ENCODE peak calls at places on chromosomes 3 and 15, in eight cellular contexts. D is GM04504, A is iris pigment epithelial cell, C is BJ, B is lung, I is GM12865, O is adrenal gland, E is psoas muscle. S is an unnamed sample.

GRCh38 chr15:38705421-38706219 is 141.0 kb upstream of the RASGRP1 start:
- DNase-seq in D (no peak), A (no peak), C (no peak), B (no peak), I (no peak), O (no peak), E (no peak), S (no peak)

GRCh38 chr3:56938545-56938944 is 121.9 kb upstream of the SPATA12 start:
- DNase-seq in D (no peak), A (no peak), C (no peak), B (no peak), I (no peak), O (no peak), E (no peak), S (no peak)

GRCh38 chr3:149971403-149972075 is 844 bp upstream of the PFN2 start:
- DNase-seq in D (peak), A (peak), C (no peak), B (peak), I (no peak), O (peak), E (peak), S (no peak)

GRCh38 chr15:70259030-70259424 is 161.3 kb upstream of the TLE3 start:
- DNase-seq in D (no peak), A (peak), C (no peak), B (peak), I (peak), O (peak), E (peak), S (no peak)

GRCh38 chr3:169618894-169619792 is 44.4 kb downstream of the MECOM start:
- DNase-seq in D (no peak), A (peak), C (no peak), B (no peak), I (no peak), O (no peak), E (no peak), S (no peak)

GRCh38 chr3:44885618-44886017 is 11.2 kb downstream of the TGM4 start:
- DNase-seq in D (peak), A (peak), C (peak), B (no peak), I (no peak), O (peak), E (no peak), S (no peak)

GRCh38 chr15:69398541-69398940 is 15.6 kb upstream of the KIF23 start:
- DNase-seq in D (no peak), A (peak), C (no peak), B (no peak), I (no peak), O (no peak), E (no peak), S (no peak)

GRCh38 chr3:121491683-121492082 is 54.1 kb downstream of the POLQ start:
- DNase-seq in D (no peak), A (no peak), C (no peak), B (no peak), I (no peak), O (no peak), E (no peak), S (no peak)

GRCh38 chr15:50764331-50765201 is 940 bp downstream of the SPPL2A start:
- DNase-seq in D (no peak), A (peak), C (no peak), B (no peak), I (peak), O (no peak), E (no peak), S (no peak)

GRCh38 chr3:151301787-151302186 is 14.8 kb downstream of the GPR87 start:
- DNase-seq in D (no peak), A (peak), C (no peak), B (no peak), I (no peak), O (no peak), E (no peak), S (no peak)

GRCh38 chr15:101501703-101502373 is 12.3 kb upstream of the PCSK6 start:
- DNase-seq in D (no peak), A (no peak), C (no peak), B (peak), I (peak), O (peak), E (peak), S (peak)

GRCh38 chr3:69197922-69198540 is 75.6 kb upstream of the LMOD3 start:
- DNase-seq in D (no peak), A (no peak), C (no peak), B (no peak), I (no peak), O (no peak), E (no peak), S (no peak)

GRCh38 chr3:163924600-163924999 is 1153.7 kb downstream of the SI start:
- DNase-seq in D (no peak), A (no peak), C (no peak), B (no peak), I (no peak), O (no peak), E (no peak), S (no peak)

GRCh38 chr3:45311953-45312795 is 76.2 kb upstream of the LARS2 start:
- DNase-seq in D (no peak), A (no peak), C (no peak), B (no peak), I (no peak), O (no peak), E (no peak), S (no peak)

S was measured in activated B cell treated with CpG ODN at 0.5 μM for 24 hours.